ENCODE peak calls at places on chromosomes 5 and 9, in five cellular contexts. One of them, this sample, is unnamed.

GRCh38 chr9:135724186-135724797 is 22.3 kb downstream of the KCNT1 start:
- DNase-seq in breast epithelium: no peak
- DNase-seq in tibial artery: no peak
- DNase-seq in esophagus squamous epithelium: no peak
- DNase-seq in neural progenitor cell: no peak
- DNase-seq in this sample: no peak

GRCh38 chr5:129377504-129377903 is 82.6 kb upstream of the ADAMTS19 start:
- DNase-seq in neural progenitor cell: no peak
- DNase-seq in tibial artery: no peak
- DNase-seq in breast epithelium: no peak
- DNase-seq in esophagus squamous epithelium: no peak
- DNase-seq in this sample: no peak

GRCh38 chr5:112883192-112883591 is 22.1 kb downstream of the SRP19 start:
- DNase-seq in neural progenitor cell: no peak
- DNase-seq in tibial artery: no peak
- DNase-seq in esophagus squamous epithelium: no peak
- DNase-seq in breast epithelium: no peak
- DNase-seq in this sample: no peak

GRCh38 chr5:90932052-90932699 is 373.6 kb downstream of the ADGRV1 start:
- DNase-seq in neural progenitor cell: peak; percentile 80
- DNase-seq in breast epithelium: no peak
- DNase-seq in esophagus squamous epithelium: no peak
- DNase-seq in tibial artery: peak; percentile 22
- DNase-seq in this sample: no peak

GRCh38 chr5:25091917-25092316 is 447.1 kb upstream of the CDH10 start:
- DNase-seq in tibial artery: no peak
- DNase-seq in esophagus squamous epithelium: no peak
- DNase-seq in breast epithelium: no peak
- DNase-seq in neural progenitor cell: no peak
- DNase-seq in this sample: no peak

GRCh38 chr5:81724108-81724507 is 26.8 kb downstream of the SSBP2 start:
- DNase-seq in tibial artery: no peak
- DNase-seq in breast epithelium: no peak
- DNase-seq in esophagus squamous epithelium: no peak
- DNase-seq in neural progenitor cell: no peak
- DNase-seq in this sample: no peak

GRCh38 chr9:127505396-127506116 is 54.2 kb downstream of the LRSAM1 start:
- DNase-seq in neural progenitor cell: peak; percentile 72
- DNase-seq in tibial artery: no peak
- DNase-seq in esophagus squamous epithelium: no peak
- DNase-seq in breast epithelium: no peak
- DNase-seq in this sample: no peak

GRCh38 chr5:160021818-160022446 is 13.0 kb downstream of the TTC1 start:
- DNase-seq in breast epithelium: no peak
- DNase-seq in tibial artery: peak; percentile 44
- DNase-seq in neural progenitor cell: peak; percentile 70
- DNase-seq in esophagus squamous epithelium: no peak
- DNase-seq in this sample: no peak

GRCh38 chr5:117095322-117095721 is 520.7 kb upstream of the SEMA6A start:
- DNase-seq in breast epithelium: no peak
- DNase-seq in esophagus squamous epithelium: no peak
- DNase-seq in tibial artery: no peak
- DNase-seq in neural progenitor cell: peak; percentile 3
- DNase-seq in this sample: no peak

GRCh38 chr9:16039103-16039987 is 486.5 kb downstream of the CCDC171 start:
- DNase-seq in tibial artery: no peak
- DNase-seq in neural progenitor cell: no peak
- DNase-seq in esophagus squamous epithelium: no peak
- DNase-seq in breast epithelium: no peak
- DNase-seq in this sample: no peak

GRCh38 chr9:87494970-87495471 is 2.6 kb upstream of the DAPK1 start:
- DNase-seq in tibial artery: no peak
- DNase-seq in neural progenitor cell: no peak
- DNase-seq in esophagus squamous epithelium: no peak
- DNase-seq in breast epithelium: no peak
- DNase-seq in this sample: no peak

GRCh38 chr9:125655074-125655633 is 51.9 kb downstream of the MAPKAP1 start:
- DNase-seq in neural progenitor cell: no peak
- DNase-seq in tibial artery: no peak
- DNase-seq in esophagus squamous epithelium: no peak
- DNase-seq in breast epithelium: no peak
- DNase-seq in this sample: no peak

GRCh38 chr5:126488362-126489065 is 65.3 kb downstream of the GRAMD2B start:
- DNase-seq in breast epithelium: no peak
- DNase-seq in tibial artery: no peak
- DNase-seq in neural progenitor cell: peak; percentile 38
- DNase-seq in esophagus squamous epithelium: no peak
- DNase-seq in this sample: no peak

GRCh38 chr5:132655821-132656773 is 1.9 kb upstream of the IL13 start:
- DNase-seq in neural progenitor cell: peak; percentile 63
- DNase-seq in breast epithelium: no peak
- DNase-seq in esophagus squamous epithelium: no peak
- DNase-seq in tibial artery: no peak
- DNase-seq in this sample: peak; percentile 85

GRCh38 chr5:57036621-57037160 is 84.8 kb upstream of the MIER3 start:
- DNase-seq in esophagus squamous epithelium: no peak
- DNase-seq in tibial artery: no peak
- DNase-seq in breast epithelium: no peak
- DNase-seq in neural progenitor cell: no peak
- DNase-seq in this sample: no peak

GRCh38 chr9:110752766-110753165 is 84.2 kb downstream of the MUSK start:
- DNase-seq in neural progenitor cell: no peak
- DNase-seq in tibial artery: no peak
- DNase-seq in esophagus squamous epithelium: no peak
- DNase-seq in breast epithelium: no peak
- DNase-seq in this sample: no peak

GRCh38 chr5:180718810-180719453 is 20.9 kb downstream of the OR2Y1 start:
- DNase-seq in breast epithelium: no peak
- DNase-seq in tibial artery: no peak
- DNase-seq in esophagus squamous epithelium: no peak
- DNase-seq in neural progenitor cell: peak; percentile 65
- DNase-seq in this sample: no peak

GRCh38 chr5:98517967-98518366 is 255.5 kb upstream of the RGMB start:
- DNase-seq in tibial artery: no peak
- DNase-seq in esophagus squamous epithelium: no peak
- DNase-seq in neural progenitor cell: no peak
- DNase-seq in breast epithelium: no peak
- DNase-seq in this sample: no peak

GRCh38 chr9:107218834-107219485 is 64.1 kb upstream of the RAD23B start:
- DNase-seq in neural progenitor cell: no peak
- DNase-seq in esophagus squamous epithelium: no peak
- DNase-seq in tibial artery: no peak
- DNase-seq in breast epithelium: no peak
- DNase-seq in this sample: no peak

GRCh38 chr9:38707885-38708640 is 11.9 kb downstream of the FAM240B start:
- DNase-seq in tibial artery: no peak
- DNase-seq in neural progenitor cell: peak; percentile 49
- DNase-seq in breast epithelium: no peak
- DNase-seq in esophagus squamous epithelium: no peak
- DNase-seq in this sample: no peak

GRCh38 chr5:141850183-141850768 is 27.9 kb downstream of the PCDH1 start:
- DNase-seq in esophagus squamous epithelium: peak; percentile 7
- DNase-seq in neural progenitor cell: peak; percentile 29
- DNase-seq in breast epithelium: no peak
- DNase-seq in tibial artery: peak; percentile 38
- DNase-seq in this sample: no peak

GRCh38 chr5:102713682-102714231 is 41.3 kb upstream of the PAM start:
- DNase-seq in tibial artery: no peak
- DNase-seq in breast epithelium: no peak
- DNase-seq in neural progenitor cell: no peak
- DNase-seq in esophagus squamous epithelium: no peak
- DNase-seq in this sample: no peak

DNA sequence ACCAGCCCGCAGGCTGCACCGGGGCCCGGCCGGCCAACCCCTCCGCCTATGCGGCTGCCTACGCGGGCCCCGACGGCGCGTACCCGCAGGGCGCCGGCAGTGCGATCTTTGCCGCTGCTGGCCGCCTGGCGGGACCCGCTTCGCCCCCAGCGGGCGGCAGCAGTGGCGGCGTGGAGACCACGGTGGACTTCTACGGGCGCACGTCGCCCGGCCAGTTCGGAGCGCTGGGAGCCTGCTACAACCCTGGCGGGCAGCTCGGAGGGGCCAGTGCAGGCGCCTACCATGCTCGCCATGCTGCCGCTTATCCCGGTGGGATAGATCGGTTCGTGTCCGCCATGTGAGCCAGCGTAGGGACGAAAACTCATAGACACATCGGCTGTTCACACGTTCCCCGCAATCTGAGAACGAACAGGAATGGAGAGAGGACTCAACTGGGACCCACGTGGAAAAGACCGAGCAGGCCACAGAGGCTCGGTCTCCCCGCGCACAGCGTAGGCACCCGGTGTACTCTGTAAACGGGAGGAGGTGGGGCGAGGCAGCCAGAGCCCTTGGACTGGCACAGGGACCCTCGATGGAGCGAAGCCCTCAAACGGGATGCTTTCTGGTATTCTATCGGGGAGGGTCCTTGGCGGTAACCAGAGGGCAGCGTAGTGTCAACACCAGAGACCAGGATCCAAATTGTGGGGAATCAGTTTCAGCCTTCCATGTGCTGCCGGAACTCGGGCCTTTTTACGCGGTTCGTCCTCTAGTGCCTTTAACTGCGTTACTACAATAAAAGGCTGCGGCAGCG is 1.9 kb downstream of the FOXE1 start:
- DNase-seq in breast epithelium: no peak
- DNase-seq in esophagus squamous epithelium: no peak
- DNase-seq in tibial artery: no peak
- DNase-seq in neural progenitor cell: no peak
- DNase-seq in this sample: no peak
- H3K27me3 ChIP-seq in breast epithelium: peaks cover 99% of the 10 kb centered on the region
- H3K27me3 ChIP-seq in esophagus squamous epithelium: peaks cover 17% of the 10 kb centered on the region
- H3K27me3 ChIP-seq in tibial artery: peaks cover 3% of the 10 kb centered on the region
- H3K27me3 ChIP-seq in neural progenitor cell: peaks cover 100% of the 10 kb centered on the region
- H3K27me3 ChIP-seq in this sample: peaks cover 2% of the 10 kb centered on the region

GRCh38 chr9:133945977-133946753 is 46.0 kb downstream of the VAV2 start:
- DNase-seq in tibial artery: no peak
- DNase-seq in neural progenitor cell: no peak
- DNase-seq in breast epithelium: no peak
- DNase-seq in esophagus squamous epithelium: no peak
- DNase-seq in this sample: peak; percentile 35
- H3K27ac ChIP-seq in tibial artery: no peak overlapping the region
- H3K27ac ChIP-seq in neural progenitor cell: no peak overlapping the region
- H3K27ac ChIP-seq in breast epithelium: no peak overlapping the region
- H3K27ac ChIP-seq in esophagus squamous epithelium: no peak overlapping the region
- H3K27ac ChIP-seq in this sample: no peak overlapping the region

GRCh38 chr5:176620333-176620981 is 9.9 kb downstream of the SNCB start:
- DNase-seq in tibial artery: peak; percentile 48
- DNase-seq in breast epithelium: no peak
- DNase-seq in esophagus squamous epithelium: no peak
- DNase-seq in neural progenitor cell: no peak
- DNase-seq in this sample: no peak
- H3K4me3 ChIP-seq in tibial artery: no peak overlapping the region
- H3K4me3 ChIP-seq in breast epithelium: peak overlapping the region; percentile 48
- H3K4me3 ChIP-seq in esophagus squamous epithelium: peak overlapping the region; percentile 34
- H3K4me3 ChIP-seq in neural progenitor cell: peak overlapping the region; percentile 20
- H3K4me3 ChIP-seq in this sample: no peak overlapping the region

GRCh38 chr9:121684381-121685145 is 33.1 kb downstream of the DAB2IP start:
- DNase-seq in tibial artery: peak; percentile 46
- DNase-seq in neural progenitor cell: peak; percentile 73
- DNase-seq in breast epithelium: no peak
- DNase-seq in esophagus squamous epithelium: no peak
- DNase-seq in this sample: peak; percentile 70

GRCh38 chr9:121683652-121684051 is 32.2 kb downstream of the DAB2IP start:
- DNase-seq in tibial artery: no peak
- DNase-seq in neural progenitor cell: no peak
- DNase-seq in breast epithelium: no peak
- DNase-seq in esophagus squamous epithelium: no peak
- DNase-seq in this sample: no peak

GRCh38 chr9:121685146-121685794 is 33.8 kb downstream of the DAB2IP start:
- DNase-seq in breast epithelium: no peak
- DNase-seq in esophagus squamous epithelium: no peak
- DNase-seq in tibial artery: no peak
- DNase-seq in neural progenitor cell: no peak
- DNase-seq in this sample: no peak

GRCh38 chr9:121686930-121687541 is 35.6 kb downstream of the DAB2IP start:
- DNase-seq in neural progenitor cell: peak; percentile 74
- DNase-seq in breast epithelium: peak; percentile 62
- DNase-seq in esophagus squamous epithelium: no peak
- DNase-seq in tibial artery: peak; percentile 74
- DNase-seq in this sample: peak; percentile 78

GRCh38 chr9:121685795-121686377 is 34.5 kb downstream of the DAB2IP start:
- DNase-seq in neural progenitor cell: no peak
- DNase-seq in tibial artery: no peak
- DNase-seq in esophagus squamous epithelium: no peak
- DNase-seq in breast epithelium: no peak
- DNase-seq in this sample: peak; percentile 54
- H3K27me3 ChIP-seq in neural progenitor cell: no peaks in the 10 kb centered on the region
- H3K27me3 ChIP-seq in tibial artery: no peaks in the 10 kb centered on the region
- H3K27me3 ChIP-seq in esophagus squamous epithelium: no peaks in the 10 kb centered on the region
- H3K27me3 ChIP-seq in breast epithelium: no peaks in the 10 kb centered on the region
- H3K27me3 ChIP-seq in this sample: no peaks in the 10 kb centered on the region

DNA sequence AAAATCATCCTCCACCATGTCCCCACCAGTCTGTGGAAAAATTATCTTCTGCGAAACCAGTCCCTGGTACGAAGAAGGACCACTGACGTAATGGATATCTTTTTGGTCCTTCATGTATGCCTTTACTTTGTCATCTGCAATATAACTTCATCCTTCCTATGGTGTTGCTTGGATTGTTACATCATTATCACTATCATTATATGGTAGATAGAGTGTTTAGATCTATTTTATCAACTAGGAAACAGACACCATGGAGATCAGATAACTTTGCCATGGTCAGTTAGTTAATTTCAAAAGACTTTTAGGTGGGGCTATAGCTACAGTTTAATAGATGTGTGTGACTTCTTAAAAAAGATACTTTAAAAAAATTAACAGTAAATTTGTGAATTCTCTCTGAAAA is 23.8 kb upstream of the CAMLG start:
- DNase-seq in breast epithelium: no peak
- DNase-seq in tibial artery: no peak
- DNase-seq in neural progenitor cell: no peak
- DNase-seq in esophagus squamous epithelium: no peak
- DNase-seq in this sample: no peak
- H3K27ac ChIP-seq in breast epithelium: no peak overlapping the region
- H3K27ac ChIP-seq in tibial artery: no peak overlapping the region
- H3K27ac ChIP-seq in neural progenitor cell: no peak overlapping the region
- H3K27ac ChIP-seq in esophagus squamous epithelium: no peak overlapping the region
- H3K27ac ChIP-seq in this sample: no peak overlapping the region

This sample was measured in aorta.